ENCODE peak calls at places on chromosomes 7 and 10, in six cellular contexts. P, E, I, T, J and K are unnamed samples.

GRCh38 chr10:79219276-79219957 is 127.9 kb upstream of the PPIF start:
- DNase-seq in P (no peak), E (no peak), I (no peak), T (no peak), J (no peak), K (no peak)

GRCh38 chr10:93462881-93463280 is 19.3 kb downstream of the MYOF start:
- DNase-seq in P (no peak), E (no peak), I (no peak), T (no peak), J (no peak), K (no peak)

GRCh38 chr10:79027147-79028055 is 41.4 kb upstream of the ZMIZ1 start:
- DNase-seq in P (no peak), E (no peak), I (peak), T (no peak), J (no peak), K (no peak)

GRCh38 chr10:4074559-4075407 is 289.8 kb upstream of the KLF6 start:
- DNase-seq in P (peak), E (no peak), I (no peak), T (no peak), J (no peak), K (no peak)

GRCh38 chr7:137135654-137136350 is 207.7 kb downstream of the PTN start:
- DNase-seq in P (no peak), E (no peak), I (no peak), T (no peak), J (no peak), K (no peak)

GRCh38 chr7:7595451-7595850 is 28.8 kb downstream of the MIOS start:
- DNase-seq in P (no peak), E (no peak), I (peak), T (no peak), J (no peak), K (no peak)

GRCh38 chr7:67311901-67312300 is 315.3 kb downstream of the TYW1 start:
- DNase-seq in P (no peak), E (no peak), I (no peak), T (no peak), J (no peak), K (no peak)

GRCh38 chr10:19817251-19818046 is 1.2 kb downstream of the PLXDC2 start:
- DNase-seq in P (peak), E (peak), I (peak), T (peak), J (no peak), K (peak)

GRCh38 chr7:125878235-125878928 is 948.8 kb upstream of the POT1 start:
- DNase-seq in P (no peak), E (no peak), I (no peak), T (no peak), J (no peak), K (no peak)

GRCh38 chr7:90625562-90625961 is 29.4 kb downstream of the CDK14 start:
- DNase-seq in P (peak), E (no peak), I (peak), T (peak), J (no peak), K (no peak)

GRCh38 chr7:101978683-101979082 is 161.3 kb downstream of the CUX1 start:
- DNase-seq in P (no peak), E (no peak), I (no peak), T (no peak), J (no peak), K (no peak)

GRCh38 chr7:70091362-70091761 is 493.1 kb downstream of the AUTS2 start:
- DNase-seq in P (no peak), E (no peak), I (no peak), T (no peak), J (no peak), K (no peak)

GRCh38 chr7:101728888-101729883 is 88.2 kb upstream of the CUX1 start:
- DNase-seq in P (no peak), E (no peak), I (peak), T (peak), J (peak), K (no peak)

GRCh38 chr10:109219935-109220334 is 703.4 kb downstream of the XPNPEP1 start:
- DNase-seq in P (no peak), E (no peak), I (no peak), T (no peak), J (no peak), K (no peak)

GRCh38 chr10:102433619-102434046 is 1.3 kb upstream of the CUEDC2 start:
- DNase-seq in P (no peak), E (no peak), I (peak), T (no peak), J (no peak), K (no peak)

GRCh38 chr7:121480566-121481335 is 84.6 kb upstream of the FAM3C start:
- DNase-seq in P (no peak), E (peak), I (no peak), T (no peak), J (no peak), K (no peak)

GRCh38 chr10:52030051-52030867 is 283.8 kb upstream of the DKK1 start:
- DNase-seq in P (no peak), E (no peak), I (no peak), T (no peak), J (no peak), K (no peak)

GRCh38 chr10:132446661-132447445 is 49.9 kb downstream of the PWWP2B start:
- DNase-seq in P (no peak), E (no peak), I (peak), T (peak), J (peak), K (no peak)

GRCh38 chr7:127847641-127848040 is 183.6 kb downstream of the LRRC4 start:
- DNase-seq in P (no peak), E (no peak), I (no peak), T (peak), J (no peak), K (no peak)

GRCh38 chr7:37925620-37926019 is 5.2 kb downstream of the EPDR1 start:
- DNase-seq in P (no peak), E (no peak), I (no peak), T (no peak), J (no peak), K (no peak)

GRCh38 chr7:135718219-135718618 is 9.8 kb downstream of the SLC13A4 start:
- DNase-seq in P (no peak), E (no peak), I (no peak), T (no peak), J (no peak), K (no peak)

GRCh38 chr10:110502851-110503301 is 5.2 kb downstream of the DUSP5 start:
- DNase-seq in P (peak), E (no peak), I (peak), T (peak), J (no peak), K (no peak)

GRCh38 chr10:132360766-132361447 is 28.9 kb downstream of the LRRC27 start:
- DNase-seq in P (no peak), E (peak), I (no peak), T (peak), J (no peak), K (peak)

GRCh38 chr10:72712136-72712535 is 20.2 kb downstream of the MCU start:
- DNase-seq in P (no peak), E (no peak), I (no peak), T (no peak), J (no peak), K (no peak)

GRCh38 chr7:127979113-127979727 is 52.0 kb downstream of the LRRC4 start:
- DNase-seq in P (no peak), E (no peak), I (peak), T (no peak), J (no peak), K (no peak)

GRCh38 chr7:55307123-55307916 is 57.8 kb upstream of the LANCL2 start:
- DNase-seq in P (no peak), E (no peak), I (peak), T (no peak), J (no peak), K (no peak)
- TF ChIP-seq CTCF in P (no peak), E (no peak), I (no peak), T (no peak), J (no peak), K (no peak)

DNA sequence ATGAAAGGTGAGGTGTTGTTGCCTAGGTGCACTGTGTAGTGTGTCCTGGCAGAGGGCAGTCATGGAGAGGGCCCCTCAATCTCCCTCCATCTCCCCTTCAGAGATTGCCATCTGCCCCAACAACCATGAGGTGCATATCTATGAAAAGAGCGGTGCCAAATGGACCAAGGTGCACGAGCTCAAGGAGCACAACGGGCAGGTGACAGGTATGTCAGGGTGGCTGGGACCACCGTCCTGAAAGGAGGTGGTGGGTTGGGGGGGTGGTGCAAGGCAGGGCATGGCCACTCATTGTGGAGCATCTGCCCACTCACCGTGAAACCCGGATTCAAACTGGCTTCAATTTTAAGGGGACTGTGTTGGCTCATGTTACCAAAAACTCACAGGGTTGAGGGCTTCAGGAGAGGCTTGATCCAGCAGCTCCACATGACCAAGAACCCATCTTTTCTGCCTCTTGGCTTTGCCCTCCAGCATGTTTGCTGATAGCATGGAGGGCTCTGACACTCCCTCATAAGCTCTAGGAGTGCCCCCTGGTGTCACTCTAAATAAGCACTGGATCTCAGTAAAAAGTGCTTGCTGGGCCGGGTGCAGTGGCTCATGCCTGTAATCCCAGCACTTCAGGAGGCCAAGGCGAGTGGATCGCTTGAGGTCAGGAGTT is 12.2 kb downstream of the ARPC1B start:
- DNase-seq in P (no peak), E (no peak), I (no peak), T (no peak), J (no peak), K (no peak)
- TF ChIP-seq CTCF in P (peak), E (peak), I (no peak), T (no peak), J (no peak), K (no peak)

DNA sequence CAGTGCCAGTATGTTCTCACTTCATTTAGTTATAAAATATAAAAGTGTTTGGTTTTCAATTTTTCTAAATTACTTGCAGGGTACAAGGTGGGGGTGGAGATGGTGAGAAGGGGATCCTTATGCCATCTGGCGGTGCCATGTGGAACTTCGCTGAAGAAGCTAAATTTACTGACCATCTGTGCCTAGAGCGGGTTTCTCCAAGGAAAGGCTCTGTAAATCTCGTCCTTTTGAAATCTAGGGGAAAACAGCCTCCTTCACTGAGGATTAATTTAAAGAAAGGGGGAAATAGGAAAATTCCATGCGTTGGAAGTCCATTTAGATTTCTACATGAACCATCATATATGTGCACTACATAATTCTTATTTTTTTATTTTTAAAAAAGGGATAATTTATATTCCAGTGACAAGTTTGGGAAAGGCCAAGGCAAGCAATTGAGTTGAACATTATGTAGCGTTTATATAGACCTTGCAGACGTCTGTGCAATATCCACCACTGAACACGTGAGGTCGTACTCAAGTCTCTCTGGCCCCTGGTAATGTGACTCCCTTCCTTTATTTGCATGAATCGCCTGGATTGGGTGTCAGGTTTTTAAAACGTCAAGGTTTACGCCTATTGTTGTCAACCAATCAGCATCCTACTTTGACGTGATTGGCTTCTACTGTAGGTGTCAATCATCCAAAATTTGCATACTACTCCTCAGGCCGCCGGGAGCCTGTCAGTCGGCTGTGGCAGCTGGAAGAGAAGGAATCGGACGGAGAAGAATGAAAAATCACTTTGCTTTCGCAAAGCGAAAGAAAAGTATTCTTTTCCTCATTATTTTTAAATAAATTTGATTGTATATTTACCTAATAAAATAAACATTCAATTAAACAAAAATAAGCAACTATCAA is 297.1 kb upstream of the NFE2L3 start:
- DNase-seq in P (peak), E (peak), I (peak), T (peak), J (peak), K (peak)
- TF ChIP-seq CTCF in P (peak), E (peak), I (peak), T (peak), J (peak), K (peak)

GRCh38 chr10:33066558-33067236 is 108.7 kb upstream of the ITGB1 start:
- DNase-seq in P (no peak), E (no peak), I (peak), T (no peak), J (no peak), K (no peak)
- TF ChIP-seq CTCF in P (no peak), E (no peak), I (peak), T (no peak), J (no peak), K (no peak)

GRCh38 chr7:47721670-47722069 is 139.8 kb upstream of the TNS3 start:
- DNase-seq in P (no peak), E (no peak), I (no peak), T (no peak), J (no peak), K (no peak)
- TF ChIP-seq CTCF in P (no peak), E (no peak), I (no peak), T (no peak), J (no peak), K (no peak)

GRCh38 chr7:26550492-26550891 is 258.8 kb downstream of the SNX10 start:
- DNase-seq in P (no peak), E (no peak), I (no peak), T (no peak), J (peak), K (no peak)

GRCh38 chr7:26553128-26553527 is 261.5 kb downstream of the SNX10 start:
- DNase-seq in P (no peak), E (no peak), I (no peak), T (no peak), J (no peak), K (no peak)

GRCh38 chr7:26547156-26547555 is 255.5 kb downstream of the SNX10 start:
- DNase-seq in P (no peak), E (no peak), I (no peak), T (no peak), J (no peak), K (no peak)

GRCh38 chr7:26551740-26552139 is 260.1 kb downstream of the SNX10 start:
- DNase-seq in P (no peak), E (no peak), I (no peak), T (no peak), J (no peak), K (no peak)

DNA sequence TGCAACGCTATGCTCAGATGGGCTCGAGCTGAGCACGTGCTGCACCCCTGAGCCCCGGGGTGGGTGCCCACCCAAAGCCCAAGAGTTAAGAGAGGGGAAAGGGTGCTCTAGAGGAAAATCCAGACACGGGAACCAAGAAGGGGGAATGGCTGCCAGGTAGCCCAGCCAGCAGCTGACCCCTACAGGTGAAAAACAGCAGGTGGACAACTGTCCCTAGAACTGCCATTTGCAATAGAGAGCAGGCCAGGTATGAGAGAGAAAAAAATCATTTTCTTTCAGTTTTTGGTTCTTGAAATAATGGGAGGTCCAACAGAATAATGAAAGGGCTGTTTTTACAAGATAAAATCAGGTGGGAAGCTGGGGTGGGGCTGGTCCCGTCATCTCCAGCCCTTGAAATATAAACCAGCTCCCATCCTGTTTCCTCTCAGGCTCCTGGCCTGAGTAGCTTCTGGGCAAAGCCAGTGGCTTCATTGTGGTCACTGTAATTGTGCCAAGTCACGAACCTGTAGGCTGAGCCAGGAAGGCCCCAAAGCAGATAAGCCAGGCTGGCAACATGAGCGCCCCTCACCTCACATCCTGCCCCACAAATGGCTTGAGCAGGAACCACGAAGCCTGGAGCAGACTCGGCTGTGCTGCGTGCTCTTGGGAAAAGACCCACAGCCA is 257.8 kb downstream of the SNX10 start:
- DNase-seq in P (peak), E (no peak), I (no peak), T (no peak), J (peak), K (no peak)
- TF ChIP-seq CTCF in P (no peak), E (no peak), I (no peak), T (no peak), J (peak), K (no peak)

GRCh38 chr7:105013818-105014724 is at the start of gene KMT2E:
- DNase-seq in P (peak), E (peak), I (peak), T (peak), J (peak), K (peak)
- TF ChIP-seq CTCF in P (no peak), E (peak), I (no peak), T (no peak), J (no peak), K (no peak)

DNA sequence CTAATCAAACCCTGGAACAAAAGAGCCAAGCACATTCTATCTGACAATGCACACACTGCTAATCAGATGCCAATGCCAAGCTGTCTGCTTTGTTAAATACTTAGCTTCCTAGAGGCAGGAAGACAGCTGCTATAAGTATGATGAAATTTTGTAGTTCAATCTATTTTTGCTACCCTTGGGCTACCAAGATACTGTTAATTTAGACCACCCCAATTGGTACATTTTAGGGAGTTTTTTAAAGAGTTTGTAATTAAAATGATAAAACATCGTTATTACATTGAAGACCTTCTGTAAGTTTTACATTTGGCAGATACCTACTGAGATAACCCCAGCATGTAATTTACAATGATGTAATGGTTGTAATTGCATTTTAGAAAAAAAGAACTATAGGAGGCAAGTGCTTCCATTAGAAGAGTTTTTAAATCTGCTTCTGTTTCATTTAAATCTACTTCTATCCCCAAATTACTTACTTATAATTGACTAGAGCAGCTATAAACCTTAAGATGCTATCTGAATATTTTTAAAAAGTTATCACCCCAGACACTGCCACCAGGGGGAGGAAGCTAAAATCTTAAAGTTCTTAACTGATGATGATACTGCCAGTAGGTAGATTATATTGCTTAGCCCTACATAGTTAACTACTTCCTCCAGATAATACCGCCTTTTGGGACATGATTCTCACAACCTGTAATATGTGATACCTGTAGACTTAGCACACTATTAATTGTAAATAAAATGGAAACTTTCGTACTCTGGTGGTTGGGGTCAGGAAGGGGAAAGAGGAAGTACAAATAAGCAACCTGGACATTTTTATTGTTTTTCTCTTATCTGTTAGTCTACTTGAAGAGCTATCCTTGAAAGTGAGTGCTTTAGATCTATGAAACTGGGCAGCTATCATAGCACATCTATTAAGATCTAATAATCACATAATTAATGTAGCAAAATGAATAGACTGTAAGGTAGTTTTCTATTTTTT is 268.8 kb downstream of the ADK start:
- DNase-seq in P (no peak), E (no peak), I (no peak), T (peak), J (no peak), K (no peak)
- TF ChIP-seq CTCF in P (peak), E (peak), I (peak), T (peak), J (peak), K (no peak)